ENCODE peak calls at places on chromosome 4, in eight cellular contexts. H is fibroblast of mammary gland, P is brain microvascular endothelial cell, Z is epithelial cell of proximal tubule, F is epithelial cell of esophagus, L is PC-3, Q is left lung, E is skeletal muscle cell. B is an unnamed sample.

GRCh38 chr4:177005801-177006230 is 213.1 kb upstream of the VEGFC start:
- DNase-seq in F (peak), H (peak), Z (no peak), L (peak), Q (no peak), E (no peak), P (peak), B (no peak)

GRCh38 chr4:78599931-78600375 is 48.4 kb downstream of the ANXA3 start:
- DNase-seq in Q (no peak), Z (no peak), L (no peak), F (no peak), E (no peak), P (no peak), H (no peak), B (no peak)

GRCh38 chr4:15078682-15079642 is 76.7 kb downstream of the CPEB2 start:
- DNase-seq in Z (no peak), E (peak), Q (no peak), L (peak), F (peak), H (peak), P (peak), B (no peak)

GRCh38 chr4:74570095-74570494 is 125.2 kb downstream of the AREG start:
- DNase-seq in Q (no peak), F (no peak), H (no peak), L (no peak), Z (no peak), P (no peak), E (no peak), B (no peak)

GRCh38 chr4:146292508-146292907 is 78.2 kb downstream of the REELD1 start:
- DNase-seq in E (no peak), H (no peak), L (no peak), P (no peak), Z (no peak), F (no peak), Q (no peak), B (no peak)

GRCh38 chr4:88478247-88478646 is 21.3 kb downstream of the HERC5 start:
- DNase-seq in P (no peak), E (no peak), Z (no peak), F (no peak), Q (no peak), L (no peak), H (no peak), B (no peak)

GRCh38 chr4:77959566-77960338 is 97.1 kb downstream of the MRPL1 start:
- DNase-seq in Q (no peak), P (peak), F (peak), H (peak), E (peak), Z (peak), L (peak), B (peak)

GRCh38 chr4:182778222-182778982 is 138.8 kb downstream of the DCTD start:
- DNase-seq in H (no peak), F (peak), L (peak), P (no peak), Z (no peak), Q (no peak), E (no peak), B (no peak)

GRCh38 chr4:82680834-82681233 is 117.8 kb downstream of the SCD5 start:
- DNase-seq in H (no peak), E (no peak), Q (no peak), P (no peak), F (no peak), Z (no peak), L (no peak), B (peak)

GRCh38 chr4:150209140-150209829 is 131.0 kb downstream of the DCLK2 start:
- DNase-seq in H (peak), F (peak), E (peak), Z (no peak), L (peak), P (peak), Q (peak), B (peak)

GRCh38 chr4:180028682-180029081 is 2214.5 kb upstream of the TENM3 start:
- DNase-seq in E (no peak), P (no peak), F (peak), H (no peak), Q (no peak), Z (peak), L (peak), B (peak)

GRCh38 chr4:56575820-56576429 is 70.3 kb downstream of the ARL9 start:
- DNase-seq in Z (peak), Q (no peak), P (no peak), F (peak), H (peak), E (peak), L (peak), B (peak)

GRCh38 chr4:20367446-20367845 is 115.7 kb downstream of the SLIT2 start:
- DNase-seq in L (no peak), Z (no peak), F (no peak), E (no peak), P (no peak), Q (no peak), H (no peak), B (no peak)

GRCh38 chr4:176538217-176538925 is 218.6 kb downstream of the SPCS3 start:
- DNase-seq in L (peak), P (peak), Q (no peak), E (peak), H (peak), F (peak), Z (no peak), B (no peak)

GRCh38 chr4:162499478-162499877 is 335.7 kb upstream of the FSTL5 start:
- DNase-seq in Z (no peak), H (no peak), F (peak), L (peak), E (no peak), P (no peak), Q (no peak), B (no peak)

GRCh38 chr4:183430317-183430986 is 14.0 kb upstream of the CDKN2AIP start:
- DNase-seq in H (no peak), P (no peak), L (no peak), Z (no peak), E (no peak), F (no peak), Q (no peak), B (peak)

GRCh38 chr4:11424000-11424399 is 4.7 kb downstream of the HS3ST1 start:
- DNase-seq in Q (no peak), H (no peak), L (peak), Z (no peak), E (no peak), P (peak), F (peak), B (peak)

GRCh38 chr4:7352486-7352885 is 82.2 kb downstream of the PSAPL1 start:
- DNase-seq in Z (no peak), L (no peak), Q (no peak), P (no peak), H (no peak), F (no peak), E (no peak), B (no peak)

GRCh38 chr4:105014242-105015031 is 132.2 kb upstream of the TET2 start:
- DNase-seq in Z (no peak), E (no peak), L (no peak), F (no peak), Q (no peak), P (no peak), H (no peak), B (no peak)

GRCh38 chr4:94634266-94634665 is 123.5 kb upstream of the BMPR1B start:
- DNase-seq in E (peak), P (no peak), L (no peak), Z (no peak), Q (no peak), F (no peak), H (peak), B (no peak)

GRCh38 chr4:115187136-115187535 is 73.7 kb upstream of the NDST4 start:
- DNase-seq in Q (no peak), L (no peak), H (peak), F (peak), P (no peak), Z (no peak), E (peak), B (no peak)

GRCh38 chr4:105473340-105474109 is at the start of gene PPA2:
- DNase-seq in H (peak), Z (no peak), F (peak), Q (peak), L (peak), E (peak), P (peak), B (peak)

GRCh38 chr4:75990129-75990528 is 616 bp downstream of the SDAD1 start:
- DNase-seq in F (peak), H (peak), Z (no peak), L (no peak), Q (no peak), E (no peak), P (peak), B (no peak)

GRCh38 chr4:104719539-104720230 is 225.0 kb upstream of the CXXC4 start:
- DNase-seq in P (no peak), Q (no peak), F (no peak), L (no peak), Z (no peak), E (no peak), H (no peak), B (no peak)

GRCh38 chr4:38870098-38870850 is 2.7 kb downstream of the FAM114A1 start:
- DNase-seq in L (no peak), H (peak), Z (no peak), E (no peak), P (no peak), F (no peak), Q (no peak), B (no peak)

GRCh38 chr4:815464-816146 is 10.3 kb downstream of the CPLX1 start:
- DNase-seq in Z (no peak), L (no peak), H (no peak), E (no peak), Q (peak), F (no peak), P (no peak), B (no peak)

GRCh38 chr4:155403886-155404285 is 27.1 kb upstream of the MAP9 start:
- DNase-seq in F (peak), Q (no peak), L (peak), Z (no peak), E (peak), H (peak), P (peak), B (peak)

GRCh38 chr4:80207664-80208063 is 10.4 kb downstream of the PRDM8 start:
- DNase-seq in Q (no peak), Z (no peak), P (no peak), H (no peak), E (no peak), L (no peak), F (no peak), B (no peak)

GRCh38 chr4:158538911-158539310 is 17.2 kb downstream of the RXFP1 start:
- DNase-seq in E (no peak), P (no peak), L (no peak), H (no peak), Q (no peak), F (no peak), Z (no peak), B (no peak)

GRCh38 chr4:38695844-38696243 is 31.8 kb downstream of the KLF3 start:
- DNase-seq in Z (no peak), Q (no peak), F (no peak), P (no peak), H (no peak), E (no peak), L (no peak), B (no peak)

GRCh38 chr4:6469144-6469543 is 3.3 kb downstream of the PPP2R2C start:
- DNase-seq in L (no peak), F (no peak), P (no peak), Z (no peak), H (no peak), E (no peak), Q (no peak), B (no peak)

GRCh38 chr4:85391011-85391410 is 83.9 kb upstream of the ARHGAP24 start:
- DNase-seq in L (no peak), F (no peak), H (no peak), Q (no peak), Z (no peak), P (no peak), E (no peak), B (no peak)

GRCh38 chr4:86359944-86360478 is at the start of gene MAPK10:
- DNase-seq in F (peak), H (peak), L (no peak), E (peak), Q (peak), Z (peak), P (peak), B (peak)

GRCh38 chr4:188037003-188037713 is 41.6 kb downstream of the ZFP42 start:
- DNase-seq in L (no peak), E (no peak), F (no peak), P (peak), Z (no peak), H (no peak), Q (no peak), B (no peak)

GRCh38 chr4:5750052-5750950 is 39.3 kb downstream of the EVC start:
- DNase-seq in F (peak), P (peak), E (peak), H (peak), Q (no peak), L (no peak), Z (peak), B (no peak)

GRCh38 chr4:173056708-173057107 is 111.9 kb upstream of the GALNT7 start:
- DNase-seq in L (no peak), Q (no peak), H (no peak), F (no peak), P (no peak), E (no peak), Z (no peak), B (no peak)

GRCh38 chr4:40403079-40403478 is 67.9 kb downstream of the CHRNA9 start:
- DNase-seq in L (no peak), H (no peak), F (no peak), Q (peak), E (no peak), Z (no peak), P (no peak), B (no peak)

DNA sequence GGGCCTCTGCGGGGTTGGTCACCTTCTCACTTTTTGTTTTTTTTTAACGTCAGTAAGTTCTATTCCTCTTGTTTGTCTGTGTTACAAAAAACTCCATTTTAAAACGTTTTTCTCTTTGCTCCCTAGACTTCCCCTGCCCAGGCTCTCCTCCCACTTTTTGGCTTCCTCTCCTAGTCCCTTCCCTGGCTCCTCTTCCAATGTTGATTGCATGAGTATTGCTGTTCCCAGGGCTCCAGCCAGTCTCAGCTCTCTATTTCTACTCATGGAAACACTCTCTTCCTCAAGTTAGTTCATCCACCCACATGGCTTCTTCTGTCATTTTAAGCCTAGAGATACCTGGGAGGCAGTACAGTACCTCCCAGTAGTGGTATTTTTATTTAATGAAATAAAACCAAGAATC is 52.7 kb upstream of the STX18 start:
- DNase-seq in Q (no peak), L (no peak), F (no peak), H (peak), P (no peak), E (no peak), Z (no peak), B (no peak)
- H3K4me3 ChIP-seq in Q (no peak), L (no peak), F (no peak), H (no peak), P (no peak), E (no peak), Z (no peak), B (no peak)

DNA sequence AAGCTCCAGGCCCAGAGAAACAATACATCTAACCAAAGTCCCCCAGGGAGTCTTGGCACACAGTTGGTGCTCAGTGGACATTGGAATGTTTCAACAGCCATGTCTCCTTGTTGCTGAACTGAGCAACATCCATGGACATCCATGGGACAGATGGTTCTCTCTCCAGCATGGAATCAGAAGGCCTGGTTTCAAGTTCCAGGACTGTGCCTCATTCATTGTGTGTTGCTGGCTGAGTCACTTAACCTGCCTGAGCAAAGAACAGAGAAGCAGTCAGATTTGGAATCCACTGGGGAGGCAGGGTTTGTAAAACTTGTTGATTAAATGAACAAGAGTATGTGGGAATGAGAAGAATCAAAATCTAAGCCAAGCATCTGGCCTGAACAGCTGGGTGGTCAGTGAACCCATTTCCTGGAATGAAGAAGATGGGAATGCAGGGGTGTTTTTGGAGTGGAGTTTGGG is 147.9 kb downstream of the CHIC2 start:
- DNase-seq in F (peak), Q (no peak), E (peak), P (peak), L (peak), H (peak), Z (no peak), B (no peak)
- H3K4me3 ChIP-seq in F (no peak), Q (no peak), E (no peak), P (no peak), L (no peak), H (no peak), Z (no peak), B (no peak)

GRCh38 chr4:128877934-128878333 is 68.4 kb downstream of the JADE1 start:
- DNase-seq in F (no peak), P (no peak), H (no peak), Q (no peak), L (no peak), Z (no peak), E (no peak), B (no peak)
- H3K4me3 ChIP-seq in F (no peak), P (no peak), H (no peak), Q (no peak), L (no peak), Z (no peak), E (no peak), B (no peak)

DNA sequence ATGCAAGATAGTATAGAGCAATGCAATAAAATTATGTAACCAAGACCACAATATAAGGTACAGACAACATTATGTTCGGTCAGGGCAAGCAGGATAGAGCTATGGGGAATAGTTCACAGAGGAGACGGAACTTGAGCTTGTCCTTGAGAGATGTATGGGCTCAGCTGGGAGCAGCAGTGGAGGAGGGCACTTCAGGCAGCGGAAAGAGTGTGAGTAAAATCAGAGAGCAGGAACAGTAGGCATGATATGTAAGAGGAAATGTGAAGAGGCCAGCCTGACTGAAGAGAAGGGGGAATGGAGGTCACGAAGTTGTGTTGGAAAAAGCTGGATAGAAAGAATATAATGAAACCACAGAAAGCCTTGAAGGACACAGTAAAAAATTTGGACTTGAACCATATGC is 217.2 kb upstream of the NOCT start:
- DNase-seq in L (no peak), H (no peak), E (no peak), P (no peak), F (no peak), Z (no peak), Q (no peak), B (no peak)
- H3K4me3 ChIP-seq in L (no peak), H (no peak), E (no peak), P (no peak), F (no peak), Z (no peak), Q (no peak), B (no peak)

GRCh38 chr4:156942991-156943390 is 28.6 kb downstream of the PDGFC start:
- DNase-seq in F (no peak), Q (no peak), P (no peak), Z (no peak), L (no peak), E (no peak), H (no peak), B (no peak)

GRCh38 chr4:156939151-156939550 is 32.4 kb downstream of the PDGFC start:
- DNase-seq in H (no peak), Z (no peak), F (peak), L (no peak), E (no peak), P (no peak), Q (no peak), B (no peak)

GRCh38 chr4:156939801-156940200 is 31.8 kb downstream of the PDGFC start:
- DNase-seq in F (peak), P (no peak), Z (no peak), L (no peak), E (no peak), Q (no peak), H (peak), B (no peak)

GRCh38 chr4:156945532-156945931 is 26.1 kb downstream of the PDGFC start:
- DNase-seq in H (peak), Q (no peak), L (peak), P (no peak), Z (no peak), F (no peak), E (no peak), B (no peak)

GRCh38 chr4:156941940-156942548 is 29.6 kb downstream of the PDGFC start:
- DNase-seq in Q (peak), F (peak), L (peak), H (peak), P (peak), Z (peak), E (peak), B (no peak)
- H3K4me3 ChIP-seq in Q (no peak), F (no peak), L (peak), H (no peak), P (no peak), Z (peak), E (no peak), B (no peak)

GRCh38 chr4:141329174-141329569 is 108.5 kb downstream of the ZNF330 start:
- DNase-seq in Z (no peak), E (peak), F (peak), H (peak), L (peak), Q (no peak), P (no peak), B (peak)
- H3K4me3 ChIP-seq in Z (peak), E (no peak), F (no peak), H (no peak), L (peak), Q (no peak), P (no peak), B (no peak)

B was measured in Jurkat, Clone E6-1.